ENCODE peak calls at places on chromosome 18, in four cellular contexts. K is T1000, O is NCI-H1105 treated with DMSO at 0.1 percent for 48 hours, G is substantia nigra. P is an unnamed sample.

GRCh38 chr18:79846936-79847557 is 49.3 kb downstream of the KCNG2 start:
- DNase-seq in K (no peak), O (no peak), G (no peak), P (no peak)

GRCh38 chr18:59432796-59433195 is 73.7 kb upstream of the LMAN1 start:
- DNase-seq in K (no peak), O (no peak), G (no peak), P (no peak)

GRCh38 chr18:59459352-59460059 is 100.4 kb upstream of the LMAN1 start:
- DNase-seq in K (no peak), O (peak; percentile 68), G (no peak), P (peak; percentile 21)

GRCh38 chr18:55477537-55478300 is 110.3 kb downstream of the TCF4 start:
- DNase-seq in K (no peak), O (no peak), G (peak; percentile 14), P (no peak)

GRCh38 chr18:12886498-12887126 is 2.6 kb upstream of the PTPN2 start:
- DNase-seq in K (no peak), O (no peak), G (no peak), P (no peak)

GRCh38 chr18:46481048-46481846 is 175.8 kb downstream of the LOXHD1 start:
- DNase-seq in K (no peak), O (peak; percentile 33), G (peak; percentile 39), P (peak; percentile 47)

GRCh38 chr18:9574473-9575115 is 39.8 kb downstream of the PPP4R1 start:
- DNase-seq in K (no peak), O (no peak), G (no peak), P (no peak)

GRCh38 chr18:32287249-32287648 is 97.4 kb downstream of the MEP1B start:
- DNase-seq in K (no peak), O (no peak), G (no peak), P (no peak)

GRCh38 chr18:76808561-76808960 is 13.8 kb upstream of the ZNF236 start:
- DNase-seq in K (no peak), O (no peak), G (no peak), P (no peak)

GRCh38 chr18:73979742-73980141 is 167.9 kb downstream of the FBXO15 start:
- DNase-seq in K (no peak), O (no peak), G (no peak), P (no peak)

P was measured in NCI-H345.